ENCODE peak calls at places on chromosomes 6 and 20, in ten cellular contexts. T is activated naive CD4-positive, alpha-beta T cell treated with anti-CD3 and anti-CD28 coated beads for 36 hours; L is activated CD4-positive, CD25-positive, alpha-beta regulatory T cell; G is cardiac muscle cell; N is CD4-positive, CD25-positive, alpha-beta regulatory T cell; A is RCC 7860; P is neural crest cell; Q is stimulated activated CD4-positive, alpha-beta T cell treated with anti-CD3 and anti-CD28 coated beads, Interleukin-2, amount 100 ng/mL, for 48 hours; O is HS-27A; M is HFFc6. V is an unnamed sample.

GRCh38 chr6:4736371-4736873 is 39.8 kb upstream of the CDYL start:
- DNase-seq in T (no peak), L (no peak), G (no peak), N (no peak), A (no peak), P (no peak), Q (no peak), O (no peak), M (no peak), V (no peak)

GRCh38 chr6:124535746-124536145 is 426.5 kb upstream of the RNF217 start:
- DNase-seq in T (no peak), L (no peak), G (peak), N (no peak), A (peak), P (no peak), Q (no peak), O (peak), M (no peak), V (no peak)

GRCh38 chr6:47358440-47359225 is 48.9 kb upstream of the TNFRSF21 start:
- DNase-seq in T (no peak), L (no peak), G (no peak), N (no peak), A (no peak), P (no peak), Q (no peak), O (no peak), M (no peak), V (no peak)

GRCh38 chr6:43262000-43262779 is 18.9 kb downstream of the TTBK1 start:
- DNase-seq in T (no peak), L (no peak), G (peak), N (no peak), A (no peak), P (no peak), Q (no peak), O (no peak), M (no peak), V (no peak)

GRCh38 chr6:44464527-44465310 is 77.2 kb downstream of the CDC5L start:
- DNase-seq in T (no peak), L (no peak), G (peak), N (no peak), A (no peak), P (no peak), Q (no peak), O (peak), M (peak), V (no peak)

GRCh38 chr6:125797120-125797933 is 6.6 kb downstream of the NCOA7 start:
- DNase-seq in T (no peak), L (no peak), G (no peak), N (no peak), A (no peak), P (no peak), Q (no peak), O (no peak), M (no peak), V (no peak)

GRCh38 chr6:18165746-18166145 is 10.5 kb downstream of the KDM1B start:
- DNase-seq in T (no peak), L (no peak), G (no peak), N (no peak), A (no peak), P (no peak), Q (no peak), O (no peak), M (no peak), V (no peak)

GRCh38 chr20:57620999-57621398 is 773 bp upstream of the ZBP1 start:
- DNase-seq in T (peak), L (no peak), G (no peak), N (no peak), A (no peak), P (no peak), Q (no peak), O (no peak), M (no peak), V (no peak)

GRCh38 chr6:158124288-158124687 is 43.8 kb downstream of the SERAC1 start:
- DNase-seq in T (no peak), L (no peak), G (no peak), N (no peak), A (no peak), P (no peak), Q (no peak), O (no peak), M (no peak), V (no peak)

GRCh38 chr20:25571817-25572216 is 13.5 kb downstream of the NINL start:
- DNase-seq in T (no peak), L (no peak), G (no peak), N (no peak), A (no peak), P (no peak), Q (no peak), O (no peak), M (no peak), V (no peak)

GRCh38 chr6:121319112-121319553 is 15.1 kb downstream of the TBC1D32 start:
- DNase-seq in T (no peak), L (no peak), G (peak), N (no peak), A (no peak), P (no peak), Q (no peak), O (no peak), M (no peak), V (no peak)

GRCh38 chr6:157585274-157586087 is 204.5 kb downstream of the ZDHHC14 start:
- DNase-seq in T (no peak), L (no peak), G (no peak), N (no peak), A (no peak), P (no peak), Q (no peak), O (no peak), M (no peak), V (no peak)

GRCh38 chr6:42923656-42924055 is 5.6 kb upstream of the CNPY3 start:
- DNase-seq in T (no peak), L (no peak), G (peak), N (no peak), A (no peak), P (no peak), Q (no peak), O (no peak), M (no peak), V (no peak)

GRCh38 chr20:31760457-31761240 is 21.6 kb downstream of the TPX2 start:
- DNase-seq in T (no peak), L (no peak), G (peak), N (no peak), A (no peak), P (no peak), Q (no peak), O (no peak), M (peak), V (no peak)

GRCh38 chr20:32621071-32621913 is 36.2 kb upstream of the NOL4L start:
- DNase-seq in T (no peak), L (no peak), G (no peak), N (no peak), A (no peak), P (no peak), Q (no peak), O (peak), M (no peak), V (no peak)

GRCh38 chr20:3778976-3779375 is 2.3 kb downstream of the SPEF1 start:
- DNase-seq in T (no peak), L (no peak), G (no peak), N (no peak), A (no peak), P (no peak), Q (no peak), O (no peak), M (no peak), V (no peak)

GRCh38 chr6:11921017-11921438 is 91.1 kb upstream of the HIVEP1 start:
- DNase-seq in T (no peak), L (no peak), G (peak), N (no peak), A (peak), P (no peak), Q (no peak), O (peak), M (peak), V (peak)

GRCh38 chr6:152750694-152751093 is at the start of gene VIP:
- DNase-seq in T (no peak), L (no peak), G (peak), N (no peak), A (peak), P (peak), Q (no peak), O (no peak), M (peak), V (peak)

GRCh38 chr20:11766961-11767360 is 150.7 kb upstream of the BTBD3 start:
- DNase-seq in T (no peak), L (no peak), G (no peak), N (no peak), A (no peak), P (no peak), Q (no peak), O (no peak), M (no peak), V (no peak)

GRCh38 chr20:41218466-41218865 is 81.1 kb downstream of the PLCG1 start:
- DNase-seq in T (no peak), L (no peak), G (peak), N (no peak), A (no peak), P (no peak), Q (no peak), O (no peak), M (peak), V (no peak)

GRCh38 chr20:41619360-41620115 is 1.4 kb upstream of the CHD6 start:
- DNase-seq in T (no peak), L (no peak), G (no peak), N (no peak), A (no peak), P (no peak), Q (no peak), O (no peak), M (peak), V (no peak)

GRCh38 chr6:51526049-51526448 is 561.4 kb downstream of the PKHD1 start:
- DNase-seq in T (no peak), L (no peak), G (no peak), N (no peak), A (no peak), P (no peak), Q (no peak), O (no peak), M (no peak), V (no peak)

V was measured in smooth muscle cell of the brain vasculature.